ENCODE peak calls at places on chromosomes 5 and 9, in five cellular contexts. M, F, D, X and U are unnamed samples.
A peak's percentile ranks its signal among the peaks of the same experiment; 100 is the strongest.

GRCh38 chr9:110126986-110127864 is 80.7 kb downstream of the C9orf152 start:
- DNase-seq in F (no peak), X (peak; percentile 41), M (no peak), D (peak; percentile 82), U (no peak)

GRCh38 chr5:107582625-107583024 is 88.1 kb downstream of the EFNA5 start:
- DNase-seq in X (no peak), D (no peak), F (no peak), M (no peak), U (no peak)

GRCh38 chr5:56447232-56447631 is 214.1 kb upstream of the ANKRD55 start:
- DNase-seq in D (peak; percentile 62), X (no peak), M (no peak), F (no peak), U (no peak)

GRCh38 chr9:95836072-95836471 is 39.4 kb upstream of the ERCC6L2 start:
- DNase-seq in F (no peak), X (no peak), D (no peak), M (no peak), U (no peak)

GRCh38 chr9:98778251-98778650 is 18.1 kb downstream of the ANKS6 start:
- DNase-seq in M (no peak), F (no peak), D (no peak), X (no peak), U (no peak)

GRCh38 chr5:14025566-14026276 is 81.2 kb upstream of the DNAH5 start:
- DNase-seq in D (no peak), F (no peak), M (no peak), X (no peak), U (no peak)

GRCh38 chr5:134545070-134545868 is 19.8 kb downstream of the JADE2 start:
- DNase-seq in D (peak; percentile 71), X (no peak), F (no peak), M (peak; percentile 26), U (peak; percentile 26)

GRCh38 chr5:178590141-178590923 is at the start of gene COL23A1:
- DNase-seq in X (peak; percentile 90), F (peak; percentile 66), D (no peak), M (no peak), U (peak; percentile 28)

GRCh38 chr9:98321269-98321668 is 65.8 kb upstream of the TBC1D2 start:
- DNase-seq in D (no peak), M (no peak), F (no peak), X (no peak), U (no peak)

GRCh38 chr5:142386151-142387021 is 61.6 kb upstream of the SPRY4 start:
- DNase-seq in M (no peak), D (no peak), X (no peak), F (no peak), U (no peak)

GRCh38 chr5:142636698-142637324 is 49.1 kb downstream of the FGF1 start:
- DNase-seq in F (no peak), X (no peak), M (no peak), D (peak; percentile 29), U (no peak)

DNA sequence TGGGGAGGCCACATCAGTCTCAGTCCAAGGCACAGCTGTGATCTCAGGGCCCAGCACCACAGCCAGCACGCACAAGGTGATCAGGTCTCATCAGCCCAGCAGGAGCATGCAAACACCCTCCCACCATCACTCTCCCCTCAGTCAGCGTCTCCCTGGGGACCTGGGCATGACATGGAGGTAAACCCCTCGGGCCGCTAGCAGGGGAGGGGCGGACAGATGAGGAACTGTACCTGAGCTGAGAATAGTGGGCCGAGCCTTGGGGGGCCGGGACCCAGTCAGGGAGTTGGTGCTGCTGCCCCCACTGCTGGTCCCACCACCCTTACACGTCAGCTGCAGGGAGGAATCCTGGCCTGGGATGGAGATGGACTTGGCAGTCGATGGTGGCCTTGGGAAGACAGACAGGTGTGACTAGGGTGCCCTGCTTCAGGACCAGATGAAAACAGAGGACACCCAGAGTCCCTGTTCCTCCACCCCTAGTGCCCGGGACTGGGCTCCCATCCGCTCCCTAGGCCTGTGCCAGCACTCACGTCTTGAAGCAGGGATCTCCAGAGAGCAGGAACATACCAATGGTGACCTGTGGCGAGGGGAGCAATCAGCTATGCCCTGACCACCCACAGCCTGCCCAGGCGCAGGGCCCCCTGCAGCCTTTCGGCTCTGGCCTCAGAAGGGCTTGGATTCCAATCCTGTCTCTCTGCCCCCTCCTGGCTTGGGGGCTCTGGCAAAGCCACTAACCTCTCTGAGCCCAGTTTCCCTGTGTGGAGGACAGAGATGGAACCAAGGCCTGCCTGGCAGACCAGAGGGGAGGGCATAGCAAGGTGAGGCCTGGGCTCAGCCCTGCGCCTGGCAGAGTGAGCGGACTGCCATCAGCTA is 10.4 kb upstream of the DPM2 start:
- DNase-seq in X (no peak), F (no peak), M (no peak), D (no peak), U (no peak)
- H3K4me1 ChIP-seq in X (peaks cover 10% of the 10 kb centered on the region), F (peaks cover 24% of the 10 kb centered on the region), M (peaks cover 6% of the 10 kb centered on the region), D (peaks cover 7% of the 10 kb centered on the region), U (peaks cover 60% of the 10 kb centered on the region)

GRCh38 chr5:83708170-83708569 is 12.5 kb downstream of the HAPLN1 start:
- DNase-seq in D (no peak), M (no peak), F (no peak), X (no peak), U (no peak)

GRCh38 chr5:83715316-83716060 is 5.2 kb downstream of the HAPLN1 start:
- DNase-seq in X (no peak), D (no peak), F (no peak), M (no peak), U (no peak)

GRCh38 chr5:83714780-83715179 is 5.9 kb downstream of the HAPLN1 start:
- DNase-seq in M (no peak), D (no peak), F (no peak), X (no peak), U (no peak)

GRCh38 chr5:83711982-83712601 is 8.6 kb downstream of the HAPLN1 start:
- DNase-seq in D (no peak), F (no peak), M (peak; percentile 16), X (peak; percentile 56), U (no peak)
- H3K4me3 ChIP-seq in D (no peak overlapping the region), F (no peak overlapping the region), M (no peak overlapping the region), X (no peak overlapping the region), U (no peak overlapping the region)

GRCh38 chr5:85479849-85480248 is 1095.2 kb upstream of the EDIL3 start:
- DNase-seq in X (no peak), M (no peak), D (no peak), F (no peak), U (no peak)
- H3K9me3 ChIP-seq in X (peaks cover 2% of the 10 kb centered on the region), M (peaks cover 2% of the 10 kb centered on the region), D (no peaks in the 10 kb centered on the region), F (no peaks in the 10 kb centered on the region), U (no peaks in the 10 kb centered on the region)

GRCh38 chr5:151151263-151151660 is 6.3 kb downstream of the ANXA6 start:
- DNase-seq in X (no peak), D (no peak), F (no peak), M (peak; percentile 15), U (peak; percentile 23)

GRCh38 chr5:151153300-151153699 is 4.3 kb downstream of the ANXA6 start:
- DNase-seq in X (no peak), M (no peak), D (no peak), F (no peak), U (no peak)

GRCh38 chr5:151148583-151148982 is 9.0 kb downstream of the ANXA6 start:
- DNase-seq in X (no peak), F (no peak), M (no peak), D (no peak), U (no peak)

GRCh38 chr5:151151793-151152192 is 5.8 kb downstream of the ANXA6 start:
- DNase-seq in M (no peak), D (no peak), F (no peak), X (no peak), U (no peak)

DNA sequence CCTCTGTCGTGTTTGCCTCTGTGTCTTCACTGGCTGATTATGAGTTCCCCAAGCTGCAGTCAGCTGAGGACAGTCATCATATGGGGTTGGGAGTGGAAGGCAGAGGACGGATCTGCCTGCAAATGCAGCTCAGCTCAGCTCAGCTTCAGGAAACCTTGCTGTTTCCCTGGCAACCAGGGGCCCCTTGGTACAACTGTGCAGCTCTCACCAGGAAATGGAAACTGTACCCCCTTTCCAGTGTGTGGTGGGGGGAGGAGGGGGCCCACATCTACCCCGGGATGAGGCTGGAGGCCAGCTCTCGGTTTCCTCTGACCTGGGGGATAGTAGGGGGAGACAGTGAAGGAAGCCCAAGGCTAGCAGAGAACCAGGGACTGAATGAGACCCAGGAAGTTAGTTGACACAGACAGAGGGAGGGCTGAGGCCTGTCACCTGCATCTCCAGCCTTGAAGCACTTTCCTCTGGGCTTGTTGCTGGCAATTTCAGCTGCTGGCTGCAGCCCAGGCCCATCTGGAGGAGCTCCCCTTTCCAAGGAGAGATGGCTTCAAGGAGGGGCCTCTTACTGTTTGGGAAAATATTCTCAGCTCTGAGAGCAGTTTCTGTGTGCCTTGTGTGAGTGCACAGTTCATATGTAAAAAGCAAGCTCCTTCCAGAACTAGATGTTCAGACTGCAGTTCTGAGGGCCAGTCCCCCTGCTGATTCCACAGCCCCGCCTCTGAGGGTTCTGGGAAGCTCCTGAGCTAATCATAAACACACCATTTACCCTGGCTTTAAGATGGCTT is 6.9 kb downstream of the ANXA6 start:
- DNase-seq in D (peak; percentile 79), F (no peak), M (peak; percentile 84), X (peak; percentile 33), U (peak; percentile 58)
- H3K4me1 ChIP-seq in D (peaks cover 32% of the 10 kb centered on the region), F (no peaks in the 10 kb centered on the region), M (peaks cover 66% of the 10 kb centered on the region), X (peaks cover 16% of the 10 kb centered on the region), U (peaks cover 98% of the 10 kb centered on the region)

GRCh38 chr5:69093771-69094570 is at the start of gene SLC30A5:
- DNase-seq in M (peak; percentile 100), F (peak; percentile 96), D (peak; percentile 99), X (peak; percentile 99), U (peak; percentile 98)
- H3K4me3 ChIP-seq in M (peak within 1 kb of the TSS; percentile 63), F (peak within 1 kb of the TSS; percentile 85), D (peak within 1 kb of the TSS; percentile 80), X (peak within 1 kb of the TSS; percentile 66), U (peak within 1 kb of the TSS; percentile 57)

GRCh38 chr5:95726811-95727763 is 4.0 kb upstream of the RHOBTB3 start:
- DNase-seq in D (no peak), X (no peak), F (no peak), M (no peak), U (no peak)

GRCh38 chr5:95725071-95725820 is 5.9 kb upstream of the RHOBTB3 start:
- DNase-seq in X (no peak), F (no peak), D (no peak), M (no peak), U (no peak)

GRCh38 chr5:95727764-95728191 is 3.4 kb upstream of the RHOBTB3 start:
- DNase-seq in M (no peak), X (no peak), D (no peak), F (no peak), U (no peak)

GRCh38 chr5:95723632-95724369 is 7.3 kb upstream of the RHOBTB3 start:
- DNase-seq in M (peak; percentile 63), X (no peak), D (peak; percentile 51), F (no peak), U (no peak)

DNA sequence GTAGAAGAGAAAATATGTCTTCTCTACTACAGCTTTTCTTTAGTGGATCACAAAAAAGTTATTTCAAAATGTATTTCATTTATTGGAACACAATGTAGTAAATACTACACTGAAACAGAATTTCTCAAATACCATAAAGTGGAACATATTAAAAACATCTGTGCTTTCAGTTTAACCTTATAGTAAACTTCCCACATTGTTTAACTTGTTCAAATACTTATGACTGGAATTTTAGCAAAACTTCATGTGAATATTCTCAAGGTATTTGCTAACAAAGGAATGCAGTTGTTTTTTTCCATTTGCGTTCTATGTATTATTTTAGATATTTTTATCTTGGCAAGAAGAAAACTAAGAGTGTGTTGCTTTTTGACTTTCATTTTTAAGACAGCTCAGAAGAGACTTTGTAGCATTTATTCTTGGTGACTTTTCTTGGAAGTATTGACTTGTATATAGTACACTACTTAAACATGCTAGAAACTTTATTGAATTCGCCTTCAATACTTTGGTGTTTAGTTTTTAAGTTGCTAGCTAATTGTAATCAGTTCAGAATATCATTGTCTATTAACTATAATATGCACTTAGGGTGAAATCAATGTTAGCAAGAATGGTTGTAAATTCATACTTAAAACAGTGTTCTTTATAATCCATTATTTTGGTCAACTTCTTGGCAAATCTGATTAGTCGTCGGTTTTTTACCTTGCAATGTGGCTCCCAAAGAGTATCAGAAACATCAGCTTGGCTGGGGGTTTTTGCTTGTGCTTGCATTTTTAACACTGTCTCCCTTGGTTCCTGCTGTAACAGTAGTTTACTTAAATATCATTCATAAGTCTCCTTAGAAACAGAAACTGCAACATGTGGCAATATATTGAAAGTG is 5.0 kb upstream of the RHOBTB3 start:
- DNase-seq in F (no peak), X (no peak), M (no peak), D (no peak), U (no peak)
- H3K9me3 ChIP-seq in F (no peaks in the 10 kb centered on the region), X (no peaks in the 10 kb centered on the region), M (no peaks in the 10 kb centered on the region), D (no peaks in the 10 kb centered on the region), U (no peaks in the 10 kb centered on the region)